ENCODE peak calls at places on chromosome 3, in eight cellular contexts. F is NCI-H2081, B is NT2/D1, D is astrocyte of the spinal cord, M is cardiac fibroblast, T is ELR, G is GM19239, O is NCI-H2107. V is an unnamed sample.

GRCh38 chr3:58271901-58272501 is 34.0 kb upstream of the RPP14 start:
- DNase-seq in F (no peak), B (no peak), D (peak), M (peak), T (peak), G (no peak), O (no peak), V (no peak)

GRCh38 chr3:12622335-12622734 is 41.6 kb downstream of the RAF1 start:
- DNase-seq in F (no peak), B (no peak), D (no peak), M (no peak), T (no peak), G (no peak), O (no peak), V (no peak)

GRCh38 chr3:187112934-187113793 is 26.1 kb downstream of the RPL39L start:
- DNase-seq in F (no peak), B (no peak), D (peak), M (peak), T (peak), G (no peak), O (no peak), V (no peak)

GRCh38 chr3:89287902-89288520 is 180.6 kb downstream of the EPHA3 start:
- DNase-seq in F (no peak), B (no peak), D (no peak), M (no peak), T (no peak), G (no peak), O (no peak), V (no peak)

GRCh38 chr3:17357035-17357710 is 385.3 kb downstream of the TBC1D5 start:
- DNase-seq in F (no peak), B (no peak), D (no peak), M (no peak), T (no peak), G (no peak), O (no peak), V (no peak)

GRCh38 chr3:129727707-129728106 is 121.2 kb upstream of the PLXND1 start:
- DNase-seq in F (no peak), B (no peak), D (no peak), M (peak), T (no peak), G (no peak), O (no peak), V (no peak)

GRCh38 chr3:11930084-11930483 is 74.1 kb upstream of the SYN2 start:
- DNase-seq in F (no peak), B (no peak), D (no peak), M (no peak), T (no peak), G (no peak), O (no peak), V (no peak)

GRCh38 chr3:172084871-172085556 is 45.6 kb downstream of the FNDC3B start:
- DNase-seq in F (no peak), B (no peak), D (no peak), M (no peak), T (peak), G (no peak), O (no peak), V (no peak)

GRCh38 chr3:105399611-105400010 is 32.9 kb downstream of the ALCAM start:
- DNase-seq in F (no peak), B (no peak), D (peak), M (no peak), T (no peak), G (no peak), O (no peak), V (no peak)

GRCh38 chr3:32947466-32948238 is 3.8 kb upstream of the CCR4 start:
- DNase-seq in F (peak), B (peak), D (peak), M (peak), T (peak), G (peak), O (peak), V (peak)

GRCh38 chr3:183629546-183630301 is 5.7 kb upstream of the KLHL24 start:
- DNase-seq in F (no peak), B (no peak), D (no peak), M (peak), T (no peak), G (no peak), O (peak), V (peak)

GRCh38 chr3:120144267-120144666 is 50.0 kb upstream of the GSK3B start:
- DNase-seq in F (no peak), B (no peak), D (peak), M (peak), T (peak), G (no peak), O (no peak), V (no peak)

GRCh38 chr3:194313642-194314430 is 37.3 kb downstream of the CPN2 start:
- DNase-seq in F (no peak), B (no peak), D (no peak), M (peak), T (peak), G (no peak), O (no peak), V (no peak)

GRCh38 chr3:124995460-124995994 is 60.3 kb downstream of the HEG1 start:
- DNase-seq in F (peak), B (peak), D (peak), M (peak), T (peak), G (peak), O (no peak), V (peak)

GRCh38 chr3:56314842-56315241 is 153.4 kb downstream of the ERC2 start:
- DNase-seq in F (no peak), B (no peak), D (peak), M (peak), T (no peak), G (no peak), O (no peak), V (no peak)

GRCh38 chr3:122247087-122247824 is 63.8 kb downstream of the CASR start:
- DNase-seq in F (no peak), B (no peak), D (no peak), M (no peak), T (no peak), G (no peak), O (no peak), V (no peak)

GRCh38 chr3:29072626-29073025 is 208.2 kb upstream of the RBMS3 start:
- DNase-seq in F (no peak), B (no peak), D (peak), M (peak), T (no peak), G (no peak), O (no peak), V (no peak)

GRCh38 chr3:194879991-194880939 is 194.6 kb downstream of the FAM43A start:
- DNase-seq in F (peak), B (no peak), D (peak), M (peak), T (no peak), G (no peak), O (peak), V (no peak)

GRCh38 chr3:196096382-196096953 is 14.6 kb upstream of the TFRC start:
- DNase-seq in F (no peak), B (no peak), D (peak), M (no peak), T (no peak), G (peak), O (no peak), V (no peak)

GRCh38 chr3:122714269-122714668 is 33.6 kb downstream of the PARP14 start:
- DNase-seq in F (no peak), B (no peak), D (no peak), M (no peak), T (peak), G (no peak), O (no peak), V (no peak)

GRCh38 chr3:195075199-195075940 is 195.6 kb downstream of the XXYLT1 start:
- DNase-seq in F (no peak), B (no peak), D (peak), M (peak), T (no peak), G (no peak), O (no peak), V (no peak)

GRCh38 chr3:134608957-134609525 is 41.8 kb downstream of the KY start:
- DNase-seq in F (no peak), B (no peak), D (no peak), M (no peak), T (no peak), G (no peak), O (no peak), V (no peak)

GRCh38 chr3:123447749-123448502 is 964 bp downstream of the ADCY5 start:
- DNase-seq in F (no peak), B (no peak), D (no peak), M (no peak), T (no peak), G (peak), O (no peak), V (no peak)

GRCh38 chr3:71905426-71905825 is 120.5 kb upstream of the PROK2 start:
- DNase-seq in F (no peak), B (no peak), D (no peak), M (no peak), T (no peak), G (peak), O (no peak), V (no peak)

GRCh38 chr3:99396651-99397050 is 241.7 kb upstream of the COL8A1 start:
- DNase-seq in F (no peak), B (no peak), D (no peak), M (no peak), T (peak), G (no peak), O (no peak), V (no peak)

GRCh38 chr3:55742027-55742710 is 255.1 kb upstream of the WNT5A start:
- DNase-seq in F (no peak), B (no peak), D (no peak), M (no peak), T (no peak), G (no peak), O (no peak), V (no peak)

GRCh38 chr3:19046440-19046839 is 101.9 kb upstream of the KCNH8 start:
- DNase-seq in F (no peak), B (no peak), D (no peak), M (no peak), T (no peak), G (no peak), O (no peak), V (no peak)

GRCh38 chr3:150104564-150104963 is 133.9 kb upstream of the PFN2 start:
- DNase-seq in F (no peak), B (no peak), D (no peak), M (no peak), T (no peak), G (no peak), O (no peak), V (no peak)

V was measured in DMS153.